ENCODE peak calls at places on chromosomes 3 and 15, in ten cellular contexts. C is choroid plexus epithelial cell; N is endodermal cell; V is stimulated activated CD4-positive, alpha-beta T cell treated with anti-CD3 and anti-CD28 coated beads, Interleukin-2, amount 100 ng/mL, for 4 hours; I is left cardiac atrium; R is epithelial cell of proximal tubule; A is HS-5; E is Kasumi-1; J is naive thymus-derived CD8-positive, alpha-beta T cell; K is stomach. F is an unnamed sample.

GRCh38 chr15:96312641-96313335 is 17.7 kb upstream of the NR2F2 start:
- DNase-seq in C (no peak), N (no peak), V (no peak), I (no peak), R (no peak), A (no peak), E (no peak), J (no peak), K (no peak), F (no peak)

GRCh38 chr15:101013151-101013550 is 94.0 kb downstream of the LRRK1 start:
- DNase-seq in C (no peak), N (no peak), V (no peak), I (no peak), R (no peak), A (no peak), E (no peak), J (no peak), K (no peak), F (no peak)

GRCh38 chr3:44104668-44105321 is 136.9 kb upstream of the TOPAZ1 start:
- DNase-seq in C (peak; percentile 67), N (no peak), V (peak; percentile 45), I (no peak), R (peak; percentile 72), A (peak; percentile 39), E (peak; percentile 23), J (no peak), K (no peak), F (peak; percentile 81)

GRCh38 chr15:57323806-57324589 is 52.3 kb upstream of the CGNL1 start:
- DNase-seq in C (peak; percentile 94), N (peak; percentile 87), V (no peak), I (no peak), R (peak; percentile 86), A (no peak), E (peak; percentile 51), J (no peak), K (no peak), F (no peak)

GRCh38 chr3:99627062-99627826 is 11.2 kb upstream of the COL8A1 start:
- DNase-seq in C (no peak), N (no peak), V (no peak), I (no peak), R (no peak), A (no peak), E (peak; percentile 17), J (no peak), K (no peak), F (no peak)

GRCh38 chr3:165642761-165643432 is 194.3 kb downstream of the BCHE start:
- DNase-seq in C (peak; percentile 97), N (no peak), V (no peak), I (peak; percentile 25), R (peak; percentile 97), A (peak; percentile 98), E (peak; percentile 42), J (no peak), K (no peak), F (no peak)

GRCh38 chr15:79091204-79091867 is 756 bp upstream of the RASGRF1 start:
- DNase-seq in C (peak; percentile 12), N (peak; percentile 62), V (no peak), I (no peak), R (no peak), A (no peak), E (no peak), J (no peak), K (no peak), F (no peak)

GRCh38 chr3:143736651-143737050 is 111.6 kb downstream of the SLC9A9 start:
- DNase-seq in C (peak; percentile 5), N (no peak), V (no peak), I (no peak), R (no peak), A (peak; percentile 14), E (no peak), J (no peak), K (no peak), F (no peak)

GRCh38 chr15:34275721-34276120 is 50.9 kb downstream of the EMC4 start:
- DNase-seq in C (no peak), N (no peak), V (no peak), I (no peak), R (no peak), A (no peak), E (no peak), J (no peak), K (no peak), F (no peak)

GRCh38 chr3:183490653-183491052 is 62.2 kb upstream of the MCF2L2 start:
- DNase-seq in C (peak; percentile 59), N (peak; percentile 42), V (no peak), I (no peak), R (no peak), A (no peak), E (no peak), J (no peak), K (peak; percentile 49), F (no peak)

GRCh38 chr3:129543156-129543790 is at the start of gene H1-8:
- DNase-seq in C (no peak), N (no peak), V (no peak), I (no peak), R (no peak), A (no peak), E (no peak), J (no peak), K (no peak), F (no peak)

GRCh38 chr3:160806094-160806493 is 50.1 kb downstream of the PPM1L start:
- DNase-seq in C (no peak), N (no peak), V (no peak), I (no peak), R (no peak), A (no peak), E (no peak), J (no peak), K (no peak), F (no peak)

GRCh38 chr15:97194750-97195149 is 765.8 kb upstream of the ARRDC4 start:
- DNase-seq in C (no peak), N (no peak), V (no peak), I (no peak), R (no peak), A (no peak), E (no peak), J (no peak), K (no peak), F (no peak)

GRCh38 chr3:189170559-189170958 is 1.2 kb upstream of the TPRG1 start:
- DNase-seq in C (peak; percentile 38), N (no peak), V (no peak), I (no peak), R (no peak), A (no peak), E (no peak), J (no peak), K (peak; percentile 39), F (no peak)

GRCh38 chr3:14439501-14440167 is 37.2 kb downstream of the SLC6A6 start:
- DNase-seq in C (peak; percentile 96), N (no peak), V (no peak), I (peak; percentile 82), R (no peak), A (no peak), E (peak; percentile 84), J (no peak), K (peak; percentile 84), F (no peak)

GRCh38 chr3:53754325-53754724 is 91.9 kb downstream of the CHDH start:
- DNase-seq in C (no peak), N (no peak), V (no peak), I (no peak), R (no peak), A (no peak), E (no peak), J (no peak), K (no peak), F (no peak)

GRCh38 chr3:53056442-53056841 is 10.6 kb upstream of the SFMBT1 start:
- DNase-seq in C (peak; percentile 30), N (peak; percentile 69), V (no peak), I (no peak), R (no peak), A (no peak), E (peak; percentile 39), J (peak; percentile 3), K (peak; percentile 17), F (no peak)

GRCh38 chr3:190017575-190018288 is 103.0 kb downstream of the P3H2 start:
- DNase-seq in C (peak; percentile 87), N (peak; percentile 54), V (no peak), I (no peak), R (peak; percentile 44), A (peak; percentile 65), E (peak; percentile 13), J (no peak), K (peak; percentile 35), F (no peak)

GRCh38 chr3:48738926-48739616 is 22.1 kb upstream of the IP6K2 start:
- DNase-seq in C (no peak), N (no peak), V (no peak), I (peak; percentile 39), R (no peak), A (no peak), E (no peak), J (no peak), K (no peak), F (no peak)

GRCh38 chr3:61158152-61158551 is 93.1 kb downstream of the FHIT start:
- DNase-seq in C (no peak), N (no peak), V (no peak), I (no peak), R (no peak), A (no peak), E (no peak), J (no peak), K (no peak), F (no peak)

GRCh38 chr15:70088887-70089691 is 8.6 kb downstream of the TLE3 start:
- DNase-seq in C (peak; percentile 66), N (peak; percentile 71), V (no peak), I (peak; percentile 46), R (no peak), A (no peak), E (no peak), J (no peak), K (no peak), F (no peak)

GRCh38 chr3:193333229-193333628 is 45.3 kb downstream of the ATP13A5 start:
- DNase-seq in C (no peak), N (no peak), V (no peak), I (no peak), R (no peak), A (no peak), E (peak; percentile 15), J (no peak), K (no peak), F (no peak)

GRCh38 chr3:127925384-127925783 is 10.4 kb downstream of the KBTBD12 start:
- DNase-seq in C (no peak), N (no peak), V (no peak), I (no peak), R (no peak), A (no peak), E (no peak), J (no peak), K (no peak), F (peak; percentile 12)

GRCh38 chr3:36124118-36124796 is 256.0 kb upstream of the STAC start:
- DNase-seq in C (peak; percentile 64), N (peak; percentile 90), V (no peak), I (no peak), R (peak; percentile 15), A (peak; percentile 16), E (no peak), J (no peak), K (no peak), F (no peak)

GRCh38 chr15:50128266-50128665 is 9.2 kb upstream of the ATP8B4 start:
- DNase-seq in C (no peak), N (peak; percentile 66), V (no peak), I (peak; percentile 74), R (no peak), A (no peak), E (peak; percentile 79), J (no peak), K (peak; percentile 56), F (no peak)

GRCh38 chr3:126657901-126658300 is 3.0 kb upstream of the TXNRD3 start:
- DNase-seq in C (no peak), N (no peak), V (no peak), I (no peak), R (no peak), A (no peak), E (no peak), J (no peak), K (no peak), F (no peak)

GRCh38 chr3:98243843-98244242 is 20.2 kb upstream of the OR5H6 start:
- DNase-seq in C (no peak), N (no peak), V (no peak), I (no peak), R (no peak), A (no peak), E (no peak), J (no peak), K (no peak), F (no peak)

GRCh38 chr3:194756460-194757355 is 71.0 kb downstream of the FAM43A start:
- DNase-seq in C (no peak), N (no peak), V (no peak), I (no peak), R (no peak), A (no peak), E (no peak), J (no peak), K (no peak), F (no peak)